ENCODE peak calls at places on chromosomes 12 and 14, in nine cellular contexts. U is neural progenitor cell, Y is lung, K is right atrium auricular region, W is Panc1, P is left lung, X is transverse colon, C is aorta, S is fibroblast of lung. R is an unnamed sample.
A peak's percentile ranks its signal among the peaks of the same experiment; 100 is the strongest.

GRCh38 chr14:100548939-100549338 is 38.3 kb downstream of the BEGAIN start:
- DNase-seq in S (no peak), P (no peak), K (no peak), W (no peak), C (no peak), X (no peak), Y (no peak), U (no peak), R (no peak)

GRCh38 chr14:51139221-51139681 is 44.3 kb upstream of the TRIM9 start:
- DNase-seq in Y (no peak), P (no peak), C (no peak), K (no peak), S (no peak), U (no peak), X (peak; percentile 64), W (no peak), R (peak; percentile 30)

GRCh38 chr12:13362260-13362841 is 165.8 kb downstream of the EMP1 start:
- DNase-seq in X (peak; percentile 82), Y (peak; percentile 77), U (peak; percentile 83), S (peak; percentile 27), K (no peak), P (no peak), C (peak; percentile 79), W (peak; percentile 48), R (peak; percentile 78)

GRCh38 chr14:103385994-103386491 is 828 bp downstream of the MARK3 start:
- DNase-seq in P (peak; percentile 82), Y (no peak), K (no peak), W (no peak), S (peak; percentile 25), U (peak; percentile 58), X (peak; percentile 50), C (peak; percentile 79), R (peak; percentile 34)

GRCh38 chr14:106838991-106839769 is 1312.8 kb downstream of the TMEM121 start:
- DNase-seq in K (no peak), Y (no peak), S (no peak), C (no peak), W (no peak), U (no peak), X (no peak), P (no peak), R (no peak)

GRCh38 chr14:101130861-101131260 is 227.3 kb upstream of the RTL1 start:
- DNase-seq in K (no peak), C (no peak), S (no peak), U (peak; percentile 2), P (peak; percentile 65), Y (peak; percentile 16), W (no peak), X (no peak), R (no peak)

GRCh38 chr12:121465921-121466799 is 66.2 kb downstream of the RNF34 start:
- DNase-seq in X (peak; percentile 46), S (peak; percentile 15), K (no peak), W (no peak), P (peak; percentile 90), U (peak; percentile 49), Y (no peak), C (no peak), R (no peak)

GRCh38 chr14:23409475-23409874 is 1.4 kb upstream of the MYH6 start:
- DNase-seq in S (no peak), U (no peak), C (no peak), X (no peak), K (no peak), Y (no peak), W (no peak), P (peak; percentile 34), R (no peak)

GRCh38 chr14:103546651-103547454 is 15.6 kb downstream of the BAG5 start:
- DNase-seq in W (no peak), K (no peak), S (no peak), C (peak; percentile 91), Y (peak; percentile 80), X (peak; percentile 79), P (peak; percentile 92), U (peak; percentile 82), R (peak; percentile 63)

GRCh38 chr14:61417141-61417540 is 95.8 kb downstream of the PRKCH start:
- DNase-seq in W (no peak), U (no peak), X (no peak), Y (no peak), K (no peak), P (no peak), C (no peak), S (no peak), R (no peak)

GRCh38 chr12:108446766-108447165 is 68.3 kb upstream of the FICD start:
- DNase-seq in K (no peak), X (no peak), S (no peak), P (no peak), U (no peak), W (no peak), Y (no peak), C (no peak), R (peak; percentile 26)

GRCh38 chr12:83015390-83016225 is 328.9 kb downstream of the TMTC2 start:
- DNase-seq in U (no peak), S (peak; percentile 45), P (no peak), Y (no peak), K (no peak), X (no peak), C (no peak), W (no peak), R (peak; percentile 51)

GRCh38 chr14:33229269-33229924 is 290.7 kb downstream of the NPAS3 start:
- DNase-seq in Y (no peak), U (no peak), X (no peak), W (no peak), P (no peak), K (no peak), S (peak; percentile 40), C (no peak), R (no peak)

GRCh38 chr14:59566281-59566680 is 10.3 kb downstream of the CCDC175 start:
- DNase-seq in W (no peak), P (no peak), S (no peak), X (no peak), U (peak; percentile 20), Y (no peak), C (no peak), K (no peak), R (no peak)

GRCh38 chr12:12757121-12757520 is 28.3 kb upstream of the APOLD1 start:
- DNase-seq in W (no peak), C (no peak), X (no peak), Y (no peak), S (no peak), K (no peak), U (no peak), P (no peak), R (no peak)

GRCh38 chr12:52879394-52880351 is 25.2 kb downstream of the KRT8 start:
- DNase-seq in U (peak; percentile 96), X (peak; percentile 85), P (peak; percentile 92), S (peak; percentile 78), C (peak; percentile 88), W (peak; percentile 77), Y (peak; percentile 79), K (peak; percentile 80), R (peak; percentile 86)

GRCh38 chr12:109605599-109606228 is 32.1 kb downstream of the MVK start:
- DNase-seq in C (no peak), P (no peak), W (no peak), Y (no peak), X (no peak), S (no peak), U (peak; percentile 56), K (no peak), R (no peak)

GRCh38 chr14:102819176-102819628 is 42.0 kb downstream of the TRAF3 start:
- DNase-seq in W (no peak), K (no peak), S (no peak), U (no peak), P (no peak), C (no peak), X (peak; percentile 72), Y (no peak), R (no peak)

GRCh38 chr14:95507174-95507573 is 9.3 kb downstream of the SYNE3 start:
- DNase-seq in C (peak; percentile 87), W (no peak), P (peak; percentile 80), U (no peak), S (peak; percentile 97), X (peak; percentile 53), Y (peak; percentile 65), K (peak; percentile 89), R (peak; percentile 92)

GRCh38 chr12:56684745-56685369 is 3.2 kb downstream of the PTGES3 start:
- DNase-seq in Y (no peak), K (peak; percentile 9), U (no peak), C (peak; percentile 17), W (no peak), S (no peak), X (no peak), P (no peak), R (no peak)

GRCh38 chr14:74821267-74821915 is 54.6 kb downstream of the PROX2 start:
- DNase-seq in W (no peak), U (no peak), K (no peak), C (no peak), P (no peak), S (no peak), Y (no peak), X (no peak), R (no peak)

GRCh38 chr14:74820288-74820687 is 55.7 kb downstream of the PROX2 start:
- DNase-seq in X (no peak), K (no peak), Y (no peak), P (no peak), U (no peak), S (no peak), W (no peak), C (no peak), R (no peak)

GRCh38 chr14:74816124-74816523 is 53.0 kb downstream of the YLPM1 start:
- DNase-seq in Y (no peak), C (no peak), P (no peak), S (no peak), K (no peak), W (no peak), U (no peak), X (no peak), R (no peak)
- H3K36me3 ChIP-seq in Y (peaks cover 16% of the 10 kb centered on the region), C (peaks cover 5% of the 10 kb centered on the region), P (peaks cover 98% of the 10 kb centered on the region), S (peaks cover 8% of the 10 kb centered on the region), K (peaks cover 76% of the 10 kb centered on the region), W (peaks cover 38% of the 10 kb centered on the region), U (peaks cover 36% of the 10 kb centered on the region), X (peaks cover 70% of the 10 kb centered on the region), R (no peaks in the 10 kb centered on the region)

GRCh38 chr12:14482886-14483285 is 84.8 kb downstream of the PLBD1 start:
- DNase-seq in P (no peak), U (no peak), Y (no peak), K (no peak), X (no peak), C (no peak), S (no peak), W (no peak), R (no peak)
- H3K36me3 ChIP-seq in P (peaks cover 98% of the 10 kb centered on the region), U (peaks cover 27% of the 10 kb centered on the region), Y (peaks cover 37% of the 10 kb centered on the region), K (peaks cover 75% of the 10 kb centered on the region), X (peaks cover 57% of the 10 kb centered on the region), C (peaks cover 8% of the 10 kb centered on the region), S (no peaks in the 10 kb centered on the region), W (no peaks in the 10 kb centered on the region), R (peaks cover 74% of the 10 kb centered on the region)

DNA sequence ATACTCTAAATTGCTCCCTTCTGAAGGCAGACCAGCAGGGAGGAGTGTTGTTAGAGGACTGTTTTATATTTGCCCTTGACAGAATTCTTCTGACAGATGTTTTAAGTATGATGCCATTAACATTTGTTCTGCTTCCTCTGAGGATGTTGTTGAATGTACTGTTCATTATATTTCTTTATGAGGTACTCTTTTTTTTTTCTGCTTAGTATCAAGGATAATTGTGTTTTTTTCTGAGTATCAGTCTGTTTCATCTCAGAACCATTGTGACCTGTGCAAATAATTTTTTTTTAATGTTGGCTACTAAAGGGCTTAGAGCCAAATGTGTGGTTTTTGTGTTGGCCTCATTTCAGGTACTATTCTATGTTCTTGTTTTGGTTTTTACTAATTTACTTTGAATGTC is 10.6 kb downstream of the METAP2 start:
- DNase-seq in X (no peak), Y (no peak), U (no peak), C (no peak), W (no peak), P (no peak), S (peak; percentile 12), K (no peak), R (no peak)
- H3K36me3 ChIP-seq in X (peaks cover 15% of the 10 kb centered on the region), Y (peaks cover 4% of the 10 kb centered on the region), U (peaks cover 12% of the 10 kb centered on the region), C (no peaks in the 10 kb centered on the region), W (peaks cover 40% of the 10 kb centered on the region), P (peaks cover 42% of the 10 kb centered on the region), S (no peaks in the 10 kb centered on the region), K (peaks cover 29% of the 10 kb centered on the region), R (no peaks in the 10 kb centered on the region)

GRCh38 chr12:10279937-10280336 is 27.7 kb upstream of the KLRD1 start:
- DNase-seq in S (no peak), K (no peak), P (no peak), U (no peak), Y (no peak), C (no peak), W (no peak), X (no peak), R (no peak)
- H3K36me3 ChIP-seq in S (no peaks in the 10 kb centered on the region), K (peaks cover 16% of the 10 kb centered on the region), P (no peaks in the 10 kb centered on the region), U (no peaks in the 10 kb centered on the region), Y (no peaks in the 10 kb centered on the region), C (no peaks in the 10 kb centered on the region), W (no peaks in the 10 kb centered on the region), X (no peaks in the 10 kb centered on the region), R (no peaks in the 10 kb centered on the region)

R was measured in adrenal gland.